ENCODE peak calls at places on chromosomes 13 and 19, in eight cellular contexts. Q is A549, I is tibial nerve, V is fibroblast of lung, G is IMR-90, M is GM23248, N is kidney, H is heart right ventricle. B is an unnamed sample.

GRCh38 chr13:50584856-50585580 is 258.5 kb downstream of the DLEU7 start:
- DNase-seq in M (no peak), I (no peak), V (no peak), N (no peak), H (no peak), Q (no peak), G (no peak), B (no peak)

GRCh38 chr19:45138303-45138751 is 22.5 kb downstream of the NKPD1 start:
- DNase-seq in V (no peak), H (no peak), N (no peak), M (no peak), G (no peak), I (no peak), Q (no peak), B (peak; percentile 89)

GRCh38 chr19:35717665-35718344 is at the start of gene KMT2B:
- DNase-seq in M (no peak), H (no peak), N (no peak), I (peak; percentile 70), Q (peak; percentile 98), G (no peak), V (no peak), B (no peak)

GRCh38 chr19:15863272-15863671 is 34.6 kb downstream of the CYP4F2 start:
- DNase-seq in G (no peak), M (no peak), V (no peak), Q (no peak), H (no peak), I (no peak), N (no peak), B (no peak)

GRCh38 chr13:78602561-78603239 is 652 bp downstream of the POU4F1 start:
- DNase-seq in Q (no peak), G (no peak), N (peak; percentile 63), M (no peak), V (no peak), I (no peak), H (no peak), B (no peak)

GRCh38 chr19:49930483-49931011 is 1.2 kb upstream of the NUP62 start:
- DNase-seq in Q (peak; percentile 50), N (peak; percentile 84), V (no peak), M (peak; percentile 56), H (peak; percentile 49), I (peak; percentile 21), G (no peak), B (no peak)

GRCh38 chr19:40341601-40342482 is 6.4 kb downstream of the C19orf47 start:
- DNase-seq in G (no peak), I (no peak), V (no peak), M (peak; percentile 57), Q (no peak), N (no peak), H (peak; percentile 75), B (peak; percentile 27)

GRCh38 chr13:110568649-110569048 is 7.1 kb upstream of the RAB20 start:
- DNase-seq in Q (no peak), M (no peak), N (no peak), G (no peak), I (no peak), H (no peak), V (no peak), B (no peak)

GRCh38 chr19:38850976-38851621 is 1.3 kb upstream of the HNRNPL start:
- DNase-seq in I (no peak), V (no peak), H (peak; percentile 39), G (no peak), N (peak; percentile 88), Q (no peak), M (peak; percentile 40), B (no peak)

GRCh38 chr13:53201454-53202225 is 173.0 kb downstream of the OLFM4 start:
- DNase-seq in M (peak; percentile 36), N (peak; percentile 66), Q (no peak), I (no peak), V (no peak), G (no peak), H (peak; percentile 25), B (peak; percentile 60)

GRCh38 chr19:5821521-5822180 is 16.8 kb downstream of the NRTN start:
- DNase-seq in V (no peak), N (no peak), G (no peak), M (no peak), I (no peak), H (no peak), Q (no peak), B (no peak)

GRCh38 chr13:110428281-110428680 is 121.2 kb downstream of the COL4A2 start:
- DNase-seq in I (no peak), G (no peak), N (no peak), H (no peak), V (no peak), Q (no peak), M (no peak), B (no peak)

GRCh38 chr13:71867101-71867814 is at the start of gene DACH1:
- DNase-seq in H (peak; percentile 53), I (peak; percentile 17), G (peak; percentile 20), N (peak; percentile 89), V (peak; percentile 76), Q (peak; percentile 3), M (peak; percentile 35), B (peak; percentile 34)

GRCh38 chr19:45667620-45668341 is at the start of gene GIPR:
- DNase-seq in G (peak; percentile 38), V (peak; percentile 14), I (no peak), H (peak; percentile 71), N (peak; percentile 81), M (peak; percentile 72), Q (peak; percentile 86), B (no peak)

GRCh38 chr13:75405976-75406703 is 75.8 kb downstream of the TBC1D4 start:
- DNase-seq in V (no peak), G (no peak), M (no peak), H (no peak), N (no peak), I (peak; percentile 33), Q (no peak), B (no peak)

GRCh38 chr13:77285098-77285497 is 41.8 kb downstream of the MYCBP2 start:
- DNase-seq in G (no peak), I (no peak), H (no peak), V (no peak), M (no peak), N (no peak), Q (no peak), B (no peak)

GRCh38 chr19:36115453-36116343 is at the start of gene TBCB:
- DNase-seq in I (peak; percentile 74), H (peak; percentile 87), G (peak; percentile 28), Q (peak; percentile 56), M (peak; percentile 61), V (no peak), N (peak; percentile 95), B (peak; percentile 80)

GRCh38 chr13:111895896-111896821 is 170.8 kb upstream of the SOX1 start:
- DNase-seq in H (no peak), G (no peak), N (no peak), Q (no peak), M (no peak), I (no peak), V (no peak), B (no peak)

GRCh38 chr13:27182844-27183497 is 11.4 kb upstream of the USP12 start:
- DNase-seq in H (peak; percentile 41), V (peak; percentile 94), N (peak; percentile 79), I (peak; percentile 28), G (peak; percentile 95), M (peak; percentile 97), Q (peak; percentile 84), B (peak; percentile 14)

GRCh38 chr19:2837430-2837829 is 3.8 kb upstream of the ZNF555 start:
- DNase-seq in N (no peak), H (no peak), V (no peak), G (no peak), Q (no peak), I (no peak), M (no peak), B (no peak)

GRCh38 chr19:2834294-2834871 is 6.9 kb upstream of the ZNF555 start:
- DNase-seq in N (no peak), G (no peak), I (no peak), V (no peak), H (no peak), Q (no peak), M (peak; percentile 25), B (no peak)
- H3K9me3 ChIP-seq in N (peaks cover 11% of the 10 kb centered on the region), G (peaks cover 66% of the 10 kb centered on the region), I (peaks cover 63% of the 10 kb centered on the region), V (no peaks in the 10 kb centered on the region), H (peaks cover 48% of the 10 kb centered on the region), Q (peaks cover 54% of the 10 kb centered on the region), M (peaks cover 4% of the 10 kb centered on the region), B (no peaks in the 10 kb centered on the region)

DNA sequence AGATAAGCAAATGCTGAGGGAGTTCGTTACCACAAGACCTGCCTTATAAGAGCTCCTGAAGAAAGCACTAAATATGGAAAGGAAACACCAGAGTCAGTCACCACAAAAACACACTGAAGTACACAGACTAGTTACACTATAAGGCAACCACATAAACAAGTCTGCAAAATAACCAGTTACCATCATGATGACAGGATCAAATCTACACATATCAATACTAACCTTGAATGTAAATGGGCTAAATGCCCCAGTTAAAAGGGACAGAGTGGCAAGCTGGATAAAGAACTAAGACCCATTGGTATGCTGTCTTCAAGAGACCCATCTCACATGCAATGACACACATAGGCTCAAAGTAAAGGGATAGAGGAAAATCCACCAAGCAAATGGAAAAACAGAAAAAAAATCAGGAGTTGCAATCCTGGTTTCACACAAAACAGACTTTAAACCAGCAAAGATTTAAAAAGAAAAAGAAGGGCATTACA is 26.6 kb downstream of the CCDC122 start:
- DNase-seq in I (no peak), M (no peak), G (no peak), Q (no peak), N (no peak), V (no peak), H (no peak), B (no peak)
- H3K9me3 ChIP-seq in I (peaks cover 38% of the 10 kb centered on the region), M (peaks cover 3% of the 10 kb centered on the region), G (peaks cover 21% of the 10 kb centered on the region), Q (peaks cover 17% of the 10 kb centered on the region), N (peaks cover 3% of the 10 kb centered on the region), V (no peaks in the 10 kb centered on the region), H (peaks cover 16% of the 10 kb centered on the region), B (no peaks in the 10 kb centered on the region)

DNA sequence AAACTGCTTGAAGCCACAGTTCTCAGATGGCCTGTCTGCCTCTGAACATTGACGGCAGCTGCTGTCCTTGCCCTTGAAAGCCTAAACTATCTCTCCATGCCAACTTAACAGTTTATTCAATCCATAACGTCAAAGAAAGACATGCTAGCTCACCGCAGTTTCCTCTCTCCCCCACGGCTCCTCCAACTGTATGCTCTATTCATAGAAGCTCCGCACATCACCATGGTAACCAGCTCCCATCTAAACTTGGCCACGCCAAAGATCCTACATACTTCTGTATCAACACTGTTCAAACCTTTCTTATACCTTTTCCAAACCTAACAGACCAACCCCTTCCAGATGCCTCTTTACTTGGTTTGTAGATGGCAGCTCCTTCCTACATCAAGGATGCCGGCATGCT is 48.6 kb downstream of the ZNF91 start:
- DNase-seq in M (no peak), V (no peak), G (no peak), H (no peak), I (no peak), N (no peak), Q (no peak), B (no peak)
- H3K9me3 ChIP-seq in M (peaks cover 11% of the 10 kb centered on the region), V (peaks cover 2% of the 10 kb centered on the region), G (peaks cover 78% of the 10 kb centered on the region), H (peaks cover 20% of the 10 kb centered on the region), I (peaks cover 95% of the 10 kb centered on the region), N (peaks cover 13% of the 10 kb centered on the region), Q (peaks cover 60% of the 10 kb centered on the region), B (no peaks in the 10 kb centered on the region)

DNA sequence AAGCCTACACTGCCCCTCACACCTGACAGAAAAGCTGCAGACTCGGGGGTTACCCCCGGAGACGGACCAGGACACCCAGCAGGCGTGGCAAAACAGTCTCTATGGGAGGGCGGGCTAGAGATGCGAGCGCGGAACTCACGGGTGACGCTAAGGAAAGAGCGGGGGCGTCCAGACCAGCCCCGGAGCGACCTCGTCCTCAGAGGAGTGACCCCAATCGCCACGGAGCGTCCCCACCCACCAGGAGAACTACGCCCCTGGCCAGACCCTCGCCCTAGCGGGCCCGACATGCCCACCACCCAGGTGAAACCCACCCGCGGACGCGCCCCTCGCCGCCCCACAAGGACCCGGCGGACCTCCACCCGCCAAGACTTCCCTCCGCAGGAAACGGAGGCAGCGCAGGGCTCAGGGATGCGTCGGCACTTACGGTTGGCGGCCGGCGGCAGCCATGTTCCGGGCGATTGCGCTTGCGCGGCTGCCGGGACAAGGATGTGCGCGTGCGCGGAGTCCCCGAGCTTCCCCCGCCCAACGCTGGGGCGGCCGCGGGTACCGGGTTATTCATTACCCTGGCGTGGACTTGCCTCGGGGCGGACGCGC is at the start of gene ZNF329:
- DNase-seq in N (peak; percentile 95), V (peak; percentile 80), I (peak; percentile 69), M (peak; percentile 96), H (peak; percentile 94), G (peak; percentile 76), Q (peak; percentile 85), B (peak; percentile 84)
- H3K9me3 ChIP-seq in N (peaks cover 2% of the 10 kb centered on the region), V (no peaks in the 10 kb centered on the region), I (peaks cover 18% of the 10 kb centered on the region), M (peaks cover 3% of the 10 kb centered on the region), H (peaks cover 4% of the 10 kb centered on the region), G (peaks cover 16% of the 10 kb centered on the region), Q (peaks cover 79% of the 10 kb centered on the region), B (no peaks in the 10 kb centered on the region)